ENCODE peak calls at places on chromosome 22, in eight cellular contexts. C is NCI-H345; L is natural killer cell treated with Interleukin-12 subunit alpha and Interleukin-12 subunit beta and Interleukin-15 and Interleukin-18, amount 100 ng/mL, for 72 hours; D is body of pancreas; O is RCC 7860; U is stimulated activated CD8-positive, alpha-beta memory T cell treated with anti-CD3 and anti-CD28 coated beads, Interleukin-7, amount 100 ng/mL, for 1 hour; Q is NCI-H1417; B is mesendoderm. H is an unnamed sample.

GRCh38 chr22:46846154-46846831 is 83.8 kb downstream of the TBC1D22A start:
- DNase-seq in B (no peak), L (no peak), D (no peak), C (no peak), Q (no peak), U (no peak), O (no peak), H (no peak)

GRCh38 chr22:28424427-28425080 is 255.1 kb downstream of the TTC28 start:
- DNase-seq in D (no peak), B (no peak), L (no peak), U (no peak), C (peak), Q (peak), O (no peak), H (no peak)

GRCh38 chr22:50299724-50300619 is 7.5 kb downstream of the PLXNB2 start:
- DNase-seq in L (no peak), Q (no peak), C (no peak), D (no peak), B (peak), U (no peak), O (no peak), H (no peak)

GRCh38 chr22:39446239-39446721 is 10.5 kb upstream of the MGAT3 start:
- DNase-seq in O (no peak), D (no peak), B (peak), Q (no peak), L (no peak), U (no peak), C (no peak), H (no peak)

GRCh38 chr22:46758867-46759290 is 3.6 kb upstream of the TBC1D22A start:
- DNase-seq in U (no peak), C (peak), Q (peak), D (peak), L (peak), O (peak), B (peak), H (peak)

GRCh38 chr22:38035530-38035885 is 21.7 kb upstream of the PICK1 start:
- DNase-seq in C (no peak), B (no peak), D (no peak), Q (peak), O (no peak), L (no peak), U (no peak), H (no peak)

GRCh38 chr22:48757581-48757980 is 1070.1 kb downstream of the BRD1 start:
- DNase-seq in B (no peak), D (no peak), L (peak), O (no peak), Q (no peak), C (no peak), U (no peak), H (no peak)

GRCh38 chr22:32448980-32449379 is 15.3 kb downstream of the BPIFC start:
- DNase-seq in Q (peak), O (no peak), D (no peak), C (no peak), B (no peak), U (no peak), L (no peak), H (no peak)

GRCh38 chr22:38205261-38206128 is 3.7 kb downstream of the MAFF start:
- DNase-seq in C (no peak), Q (no peak), D (peak), O (no peak), L (no peak), B (no peak), U (no peak), H (no peak)

GRCh38 chr22:49077036-49077393 is 750.7 kb downstream of the BRD1 start:
- DNase-seq in O (no peak), C (no peak), Q (no peak), U (no peak), D (no peak), B (no peak), L (no peak), H (no peak)

GRCh38 chr22:49271369-49271727 is 556.3 kb downstream of the BRD1 start:
- DNase-seq in L (no peak), C (no peak), D (no peak), O (no peak), B (no peak), U (no peak), Q (no peak), H (no peak)

GRCh38 chr22:41508770-41509170 is 35.5 kb downstream of the POLR3H start:
- DNase-seq in C (no peak), L (no peak), D (no peak), U (no peak), B (no peak), O (no peak), Q (no peak), H (no peak)

GRCh38 chr22:32542332-32543019 is 67.9 kb downstream of the FBXO7 start:
- DNase-seq in L (no peak), O (no peak), B (no peak), C (no peak), D (peak), Q (no peak), U (no peak), H (no peak)

GRCh38 chr22:32509045-32509444 is 34.4 kb downstream of the FBXO7 start:
- DNase-seq in C (no peak), B (no peak), Q (no peak), O (no peak), D (no peak), U (no peak), L (no peak), H (no peak)

GRCh38 chr22:24474221-24474620 is 20.9 kb upstream of the UPB1 start:
- DNase-seq in Q (no peak), U (no peak), D (no peak), L (no peak), C (no peak), O (peak), B (peak), H (no peak)

GRCh38 chr22:24200616-24201212 is 19.4 kb downstream of the SUSD2 start:
- DNase-seq in O (peak), Q (no peak), B (peak), U (no peak), L (no peak), C (no peak), D (no peak), H (no peak)

GRCh38 chr22:41504397-41504796 is 35.5 kb downstream of the ACO2 start:
- DNase-seq in U (no peak), Q (no peak), L (no peak), D (no peak), C (no peak), B (no peak), O (no peak), H (no peak)

GRCh38 chr22:29268511-29269229 is 602 bp downstream of the EWSR1 start:
- DNase-seq in C (peak), U (no peak), O (peak), Q (peak), D (peak), L (peak), B (peak), H (no peak)

H was measured in Kasumi-1.